ENCODE peak calls at places on chromosomes 7 and 10, in nine cellular contexts. B is suprapubic skin, K is HCT116, Q is stomach, H is spleen, V is prostate gland, C is heart left ventricle, M is breast epithelium, D is uterus. I is an unnamed sample.

GRCh38 chr7:91033574-91033973 is 230.7 kb upstream of the FZD1 start:
- DNase-seq in M (no peak), V (no peak), Q (peak; percentile 26), H (no peak), D (no peak), K (no peak), B (no peak), C (no peak), I (no peak)

GRCh38 chr7:27245124-27245797 is 2.7 kb downstream of the EVX1 start:
- DNase-seq in D (no peak), V (no peak), B (no peak), M (no peak), H (no peak), C (no peak), Q (no peak), K (no peak), I (no peak)

GRCh38 chr7:100894860-100895700 is 608 bp downstream of the ACHE start:
- DNase-seq in K (no peak), Q (peak; percentile 50), D (no peak), C (peak; percentile 54), M (no peak), V (peak; percentile 41), B (no peak), H (peak; percentile 89), I (no peak)

GRCh38 chr7:90717286-90718060 is 121.4 kb downstream of the CDK14 start:
- DNase-seq in D (no peak), K (no peak), H (no peak), Q (peak; percentile 47), M (no peak), C (no peak), B (no peak), V (peak; percentile 50), I (no peak)

GRCh38 chr10:35041502-35041879 is 48.6 kb downstream of the CUL2 start:
- DNase-seq in C (no peak), H (no peak), B (no peak), D (no peak), V (no peak), M (no peak), K (peak; percentile 41), Q (no peak), I (no peak)

GRCh38 chr7:34558026-34558425 is 100.0 kb upstream of the NPSR1 start:
- DNase-seq in C (no peak), B (no peak), K (no peak), V (no peak), H (no peak), Q (no peak), D (no peak), M (no peak), I (no peak)

GRCh38 chr7:41027428-41028115 is 675.3 kb downstream of the INHBA start:
- DNase-seq in Q (no peak), C (no peak), D (no peak), K (no peak), V (no peak), M (no peak), B (no peak), H (no peak), I (no peak)

GRCh38 chr7:42720871-42721835 is 190.7 kb downstream of the C7orf25 start:
- DNase-seq in H (no peak), Q (no peak), C (no peak), B (no peak), M (no peak), V (no peak), K (no peak), D (no peak), I (no peak)

GRCh38 chr10:21355591-21356011 is 169.9 kb downstream of the SKIDA1 start:
- DNase-seq in B (no peak), K (no peak), H (no peak), V (no peak), D (no peak), Q (no peak), C (no peak), M (no peak), I (no peak)

GRCh38 chr7:82697897-82698296 is 254.3 kb upstream of the CACNA2D1 start:
- DNase-seq in D (no peak), Q (no peak), B (no peak), K (no peak), V (no peak), C (no peak), M (no peak), H (no peak), I (no peak)

GRCh38 chr10:290026-290725 is 154.9 kb downstream of the ZMYND11 start:
- DNase-seq in C (no peak), K (no peak), B (no peak), H (peak; percentile 57), Q (no peak), V (no peak), D (no peak), M (no peak), I (no peak)

DNA sequence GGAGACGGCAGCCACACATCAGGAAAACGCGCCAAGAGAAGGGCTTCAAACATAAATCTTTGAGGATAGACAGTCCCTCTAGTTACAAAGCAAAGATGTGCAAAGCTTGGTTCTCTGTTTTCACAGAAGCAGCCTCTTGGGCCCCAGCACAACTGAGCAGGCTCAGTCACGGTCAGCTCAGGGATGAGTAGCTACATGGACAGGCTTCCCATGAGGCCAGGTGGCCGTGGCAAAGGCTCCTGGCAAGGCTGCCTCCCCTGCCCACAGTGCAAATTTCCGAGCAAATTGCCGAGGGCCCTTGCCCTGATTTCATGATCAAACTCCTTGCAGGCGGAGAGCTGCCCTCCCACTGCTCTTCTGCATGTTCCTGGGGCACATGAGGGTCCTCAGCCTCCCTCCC is 37.8 kb upstream of the EN2 start:
- DNase-seq in H (peak; percentile 45), V (no peak), D (no peak), K (no peak), M (no peak), Q (no peak), C (no peak), B (no peak), I (no peak)
- TF ChIP-seq POLR2A in H (no peak), V (no peak), D (no peak), K (no peak), M (no peak), Q (no peak), C (no peak), B (no peak), I (no peak)

GRCh38 chr7:155257482-155258232 is 40.0 kb upstream of the INSIG1 start:
- DNase-seq in Q (peak; percentile 68), M (peak; percentile 70), K (no peak), V (peak; percentile 56), B (peak; percentile 89), H (no peak), D (peak; percentile 71), C (peak; percentile 84), I (no peak)
- H3K27me3 ChIP-seq in Q (peaks cover 1% of the 10 kb centered on the region), M (no peaks in the 10 kb centered on the region), K (no peaks in the 10 kb centered on the region), V (no peaks in the 10 kb centered on the region), B (peaks cover 4% of the 10 kb centered on the region), H (peaks cover 19% of the 10 kb centered on the region), D (no peaks in the 10 kb centered on the region), C (no peaks in the 10 kb centered on the region), I (no peaks in the 10 kb centered on the region)

GRCh38 chr10:18066947-18067346 is 73.3 kb upstream of the CACNB2 start:
- DNase-seq in K (no peak), Q (no peak), C (no peak), H (no peak), B (no peak), V (no peak), M (no peak), D (no peak), I (no peak)
- TF ChIP-seq CTCF in K (no peak), Q (no peak), C (no peak), H (no peak), B (no peak), V (no peak), M (no peak), D (no peak), I (no peak)

GRCh38 chr7:72435913-72436480 is 23.9 kb upstream of the CALN1 start:
- DNase-seq in M (no peak), C (no peak), B (no peak), K (no peak), Q (no peak), V (no peak), H (peak; percentile 11), D (no peak), I (no peak)
- TF ChIP-seq POLR2A in M (no peak), C (no peak), B (no peak), K (no peak), Q (no peak), V (no peak), H (no peak), D (no peak), I (no peak)

GRCh38 chr10:121610798-121611325 is 12.6 kb upstream of the FGFR2 start:
- DNase-seq in D (no peak), M (peak; percentile 47), C (no peak), V (no peak), Q (no peak), H (peak; percentile 11), K (no peak), B (no peak), I (no peak)
- H3K27me3 ChIP-seq in D (no peaks in the 10 kb centered on the region), M (no peaks in the 10 kb centered on the region), C (peaks cover 17% of the 10 kb centered on the region), V (no peaks in the 10 kb centered on the region), Q (peaks cover 8% of the 10 kb centered on the region), H (peaks cover 29% of the 10 kb centered on the region), K (no peaks in the 10 kb centered on the region), B (peaks cover 15% of the 10 kb centered on the region), I (no peaks in the 10 kb centered on the region)